ENCODE peak calls at places on chromosomes 2 and 18, in six cellular contexts. E is IMR-90; K is lower lobe of right lung; U is small intestine; B is upper lobe of right lung; I is effector memory CD4-positive, alpha-beta T cell. V is an unnamed sample.

GRCh38 chr2:429142-429541 is 141.3 kb upstream of the ALKAL2 start:
- DNase-seq in E (no peak), K (no peak), U (no peak), B (no peak), I (no peak), V (no peak)

GRCh38 chr2:220101902-220102301 is 474.5 kb downstream of the SLC4A3 start:
- DNase-seq in E (no peak), K (no peak), U (no peak), B (no peak), I (no peak), V (no peak)

GRCh38 chr2:95284886-95285541 is 10.8 kb downstream of the PROM2 start:
- DNase-seq in E (no peak), K (no peak), U (no peak), B (no peak), I (no peak), V (no peak)

GRCh38 chr18:62412248-62412979 is 87.3 kb downstream of the TNFRSF11A start:
- DNase-seq in E (no peak), K (no peak), U (no peak), B (no peak), I (no peak), V (no peak)

GRCh38 chr2:10327896-10328666 is 25.4 kb downstream of the HPCAL1 start:
- DNase-seq in E (no peak), K (no peak), U (peak; percentile 79), B (no peak), I (no peak), V (no peak)

GRCh38 chr2:20351555-20352229 is 1.0 kb upstream of the PUM2 start:
- DNase-seq in E (no peak), K (no peak), U (no peak), B (no peak), I (no peak), V (no peak)

GRCh38 chr2:39607538-39608211 is 58.0 kb upstream of the TMEM178A start:
- DNase-seq in E (no peak), K (no peak), U (no peak), B (no peak), I (no peak), V (no peak)

GRCh38 chr2:98709530-98709929 is 21.4 kb downstream of the MGAT4A start:
- DNase-seq in E (no peak), K (no peak), U (no peak), B (no peak), I (no peak), V (no peak)

GRCh38 chr2:201882353-201883095 is 76.2 kb downstream of the CDK15 start:
- DNase-seq in E (peak; percentile 70), K (no peak), U (peak; percentile 21), B (no peak), I (no peak), V (peak; percentile 61)

GRCh38 chr2:177577075-177577474 is 184.5 kb downstream of the AGPS start:
- DNase-seq in E (no peak), K (no peak), U (no peak), B (no peak), I (no peak), V (no peak)

GRCh38 chr2:232398293-232399034 is 8.2 kb upstream of the ALPG start:
- DNase-seq in E (no peak), K (no peak), U (peak; percentile 71), B (peak; percentile 7), I (no peak), V (no peak)

DNA sequence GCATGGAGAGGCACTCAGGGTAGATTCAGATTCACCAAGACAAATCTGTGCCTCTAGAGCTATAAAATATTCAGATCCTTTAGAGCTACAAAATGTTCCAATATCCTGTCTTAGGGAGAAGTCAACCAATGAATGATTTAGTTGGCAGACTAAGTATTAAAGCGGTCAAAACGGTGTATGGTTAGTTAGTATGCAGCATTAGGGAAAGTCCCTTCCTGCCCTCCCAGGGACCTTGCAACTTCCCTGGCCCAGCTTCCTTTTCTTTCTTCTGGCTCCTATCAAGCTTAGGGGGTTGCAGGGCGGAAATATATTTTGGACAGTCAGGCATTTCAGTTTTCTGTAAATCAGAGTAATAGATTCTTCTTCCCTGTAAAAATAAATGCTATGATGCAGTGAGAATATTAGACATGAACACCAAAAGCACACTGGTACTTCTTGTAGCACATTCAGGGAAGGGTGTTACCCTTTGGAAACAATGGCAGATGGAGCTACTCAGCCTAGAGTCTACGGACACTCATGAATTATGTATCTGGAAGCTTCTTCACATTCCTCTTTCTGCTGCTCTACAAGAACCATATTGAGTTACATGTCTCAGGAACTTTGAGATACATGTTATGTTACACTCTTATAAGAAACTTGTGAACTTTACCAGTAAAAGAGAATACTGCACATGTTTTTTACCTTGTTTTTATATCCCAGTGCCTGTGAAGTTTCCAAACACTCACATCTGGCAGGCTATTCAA is 45.7 kb downstream of the CCDC93 start:
- DNase-seq in E (no peak), K (no peak), U (no peak), B (no peak), I (no peak), V (no peak)
- H3K36me3 ChIP-seq in E (peaks cover 13% of the 10 kb centered on the region), K (peaks cover 85% of the 10 kb centered on the region), U (peaks cover 15% of the 10 kb centered on the region), B (peaks cover 60% of the 10 kb centered on the region), I (peaks cover 40% of the 10 kb centered on the region), V (peaks cover 33% of the 10 kb centered on the region)

GRCh38 chr2:3046170-3046865 is 331.3 kb downstream of the EIPR1 start:
- DNase-seq in E (no peak), K (no peak), U (no peak), B (no peak), I (no peak), V (no peak)

GRCh38 chr2:3054066-3054465 is 323.6 kb downstream of the EIPR1 start:
- DNase-seq in E (no peak), K (no peak), U (no peak), B (no peak), I (no peak), V (no peak)

GRCh38 chr2:3045318-3045921 is 332.2 kb downstream of the EIPR1 start:
- DNase-seq in E (no peak), K (no peak), U (no peak), B (no peak), I (no peak), V (no peak)

DNA sequence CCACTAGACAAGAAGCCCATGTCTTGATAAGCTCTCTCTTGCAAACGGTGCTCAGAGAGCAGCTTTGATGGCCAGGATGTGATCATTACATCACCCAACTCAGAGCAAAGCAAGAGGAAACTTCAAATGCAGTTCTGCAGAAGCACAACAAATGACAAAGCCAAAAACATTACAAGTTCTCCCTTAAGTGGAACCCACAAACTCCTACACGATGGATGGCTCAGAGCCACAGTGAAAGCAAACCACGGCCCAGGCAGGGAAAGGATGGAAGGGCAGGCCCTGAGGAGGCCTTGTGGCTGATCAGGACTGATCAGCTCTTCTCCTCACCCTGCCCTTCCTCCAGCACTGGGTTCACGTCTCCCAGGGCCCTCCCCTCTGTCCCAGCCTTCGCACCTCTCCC is 326.4 kb downstream of the EIPR1 start:
- DNase-seq in E (no peak), K (no peak), U (no peak), B (no peak), I (no peak), V (no peak)
- H3K36me3 ChIP-seq in E (no peaks in the 10 kb centered on the region), K (no peaks in the 10 kb centered on the region), U (no peaks in the 10 kb centered on the region), B (no peaks in the 10 kb centered on the region), I (no peaks in the 10 kb centered on the region), V (no peaks in the 10 kb centered on the region)

GRCh38 chr2:161371869-161372268 is 44.2 kb upstream of the TBR1 start:
- DNase-seq in E (no peak), K (no peak), U (no peak), B (no peak), I (no peak), V (no peak)
- H3K36me3 ChIP-seq in E (peaks cover 2% of the 10 kb centered on the region), K (peaks cover 25% of the 10 kb centered on the region), U (peaks cover 2% of the 10 kb centered on the region), B (peaks cover 38% of the 10 kb centered on the region), I (peaks cover 14% of the 10 kb centered on the region), V (peaks cover 5% of the 10 kb centered on the region)

DNA sequence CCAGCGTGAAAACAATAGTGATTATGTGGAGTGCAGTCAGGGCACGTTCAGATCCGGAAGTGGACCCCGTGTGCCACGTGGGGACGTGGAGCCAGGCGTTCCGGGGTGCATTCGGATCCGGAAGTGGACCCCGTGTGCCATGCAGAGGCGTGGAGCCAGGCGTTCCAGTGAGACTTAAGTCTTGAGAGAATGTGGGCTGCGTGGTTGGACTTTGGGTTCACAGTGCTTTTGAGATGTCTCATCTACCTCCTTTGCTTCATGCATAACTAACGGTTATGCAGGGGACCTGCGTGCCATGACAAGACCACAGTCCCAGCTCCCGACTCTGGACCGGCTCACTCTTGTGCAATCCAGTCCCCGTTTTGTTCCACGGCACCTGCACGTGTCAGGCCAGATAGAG is 28.8 kb downstream of the CTDP1 start:
- DNase-seq in E (no peak), K (no peak), U (no peak), B (no peak), I (no peak), V (no peak)
- H3K36me3 ChIP-seq in E (peaks cover 58% of the 10 kb centered on the region), K (peaks cover 94% of the 10 kb centered on the region), U (peaks cover 26% of the 10 kb centered on the region), B (peaks cover 76% of the 10 kb centered on the region), I (peaks cover 66% of the 10 kb centered on the region), V (peaks cover 13% of the 10 kb centered on the region)

DNA sequence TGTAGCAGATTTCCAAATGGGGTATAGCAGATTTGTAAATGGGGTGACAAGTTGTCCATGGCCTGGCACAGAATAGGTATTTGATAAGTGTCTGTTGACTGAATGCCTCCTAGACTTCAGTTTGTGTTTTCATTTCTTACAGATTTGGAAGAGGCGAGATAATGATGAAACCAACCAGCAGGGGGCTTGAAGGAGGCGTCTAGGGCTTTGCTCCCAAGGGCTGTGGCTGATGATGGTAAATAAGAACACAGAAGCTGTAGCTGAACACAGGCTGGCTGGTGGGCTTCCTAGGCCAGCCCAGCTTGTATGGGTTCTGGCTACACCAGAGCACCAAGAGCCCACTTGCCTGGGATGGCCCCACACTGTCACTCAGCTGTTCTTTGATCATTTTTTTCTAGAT is 19.4 kb downstream of the SFTPB start:
- DNase-seq in E (peak; percentile 70), K (no peak), U (no peak), B (no peak), I (no peak), V (no peak)
- H3K36me3 ChIP-seq in E (peaks cover 48% of the 10 kb centered on the region), K (peaks cover 90% of the 10 kb centered on the region), U (peaks cover 15% of the 10 kb centered on the region), B (peaks cover 74% of the 10 kb centered on the region), I (peaks cover 61% of the 10 kb centered on the region), V (peaks cover 12% of the 10 kb centered on the region)

GRCh38 chr18:3257627-3258120 is 4.3 kb upstream of the MYL12B start:
- DNase-seq in E (no peak), K (no peak), U (no peak), B (no peak), I (no peak), V (no peak)
- H3K36me3 ChIP-seq in E (peaks cover 35% of the 10 kb centered on the region), K (peaks cover 64% of the 10 kb centered on the region), U (peaks cover 5% of the 10 kb centered on the region), B (peaks cover 64% of the 10 kb centered on the region), I (peaks cover 51% of the 10 kb centered on the region), V (peaks cover 32% of the 10 kb centered on the region)

GRCh38 chr18:56120781-56121180 is 517.6 kb downstream of the TXNL1 start:
- DNase-seq in E (no peak), K (no peak), U (no peak), B (no peak), I (no peak), V (no peak)
- H3K36me3 ChIP-seq in E (no peaks in the 10 kb centered on the region), K (no peaks in the 10 kb centered on the region), U (no peaks in the 10 kb centered on the region), B (no peaks in the 10 kb centered on the region), I (no peaks in the 10 kb centered on the region), V (no peaks in the 10 kb centered on the region)

DNA sequence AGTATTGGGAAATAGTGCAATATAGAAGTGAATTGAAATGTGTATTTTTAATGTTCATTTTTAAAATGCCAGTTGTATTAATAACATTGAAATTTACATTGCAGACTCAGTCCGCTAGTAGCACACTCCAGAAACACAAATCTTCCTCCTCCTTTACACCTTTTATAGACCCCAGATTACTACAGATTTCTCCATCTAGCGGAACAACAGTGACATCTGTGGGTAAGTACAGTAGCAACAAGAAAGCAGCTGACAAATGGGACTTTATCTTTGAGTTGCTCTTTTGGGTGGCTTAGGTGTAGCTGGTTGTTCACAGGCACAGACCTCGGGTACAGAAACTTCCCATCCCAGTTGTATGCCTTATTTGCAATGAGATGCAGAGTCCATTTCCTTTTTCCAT is 118.2 kb upstream of the IL1R2 start:
- DNase-seq in E (no peak), K (no peak), U (no peak), B (no peak), I (no peak), V (no peak)
- H3K36me3 ChIP-seq in E (peaks cover 57% of the 10 kb centered on the region), K (peaks cover 100% of the 10 kb centered on the region), U (no peaks in the 10 kb centered on the region), B (peaks cover 100% of the 10 kb centered on the region), I (peaks cover 77% of the 10 kb centered on the region), V (peaks cover 41% of the 10 kb centered on the region)

V was measured in kidney.